ENCODE peak calls at places on chromosomes 5 and 9, in seven cellular contexts. One of them, this sample, is unnamed.

GRCh38 chr5:36654598-36654997 is 48.2 kb downstream of the SLC1A3 start:
- DNase-seq in AG08396: no peak
- DNase-seq in HS-27A: no peak
- DNase-seq in caudate nucleus: no peak
- DNase-seq in MV-4-11: no peak
- DNase-seq in vagina: no peak
- DNase-seq in RPMI7951: no peak
- DNase-seq in this sample: no peak

GRCh38 chr9:129270903-129271431 is 92.9 kb upstream of the IER5L start:
- DNase-seq in MV-4-11: peak; percentile 89
- DNase-seq in HS-27A: peak; percentile 22
- DNase-seq in AG08396: no peak
- DNase-seq in vagina: no peak
- DNase-seq in caudate nucleus: no peak
- DNase-seq in RPMI7951: peak; percentile 91
- DNase-seq in this sample: peak; percentile 95

GRCh38 chr9:124128568-124128967 is 117.0 kb downstream of the LHX2 start:
- DNase-seq in HS-27A: peak; percentile 19
- DNase-seq in AG08396: no peak
- DNase-seq in caudate nucleus: no peak
- DNase-seq in MV-4-11: no peak
- DNase-seq in vagina: no peak
- DNase-seq in RPMI7951: no peak
- DNase-seq in this sample: no peak

GRCh38 chr9:106761493-106761892 is 101.5 kb upstream of the ZNF462 start:
- DNase-seq in vagina: no peak
- DNase-seq in RPMI7951: no peak
- DNase-seq in caudate nucleus: no peak
- DNase-seq in MV-4-11: no peak
- DNase-seq in HS-27A: no peak
- DNase-seq in AG08396: no peak
- DNase-seq in this sample: no peak

GRCh38 chr5:141763526-141763925 is 81.5 kb upstream of the ARAP3 start:
- DNase-seq in caudate nucleus: no peak
- DNase-seq in RPMI7951: no peak
- DNase-seq in AG08396: no peak
- DNase-seq in HS-27A: no peak
- DNase-seq in vagina: no peak
- DNase-seq in MV-4-11: no peak
- DNase-seq in this sample: no peak

GRCh38 chr9:72445291-72446000 is 76.0 kb upstream of the TMC1 start:
- DNase-seq in MV-4-11: peak; percentile 75
- DNase-seq in HS-27A: no peak
- DNase-seq in RPMI7951: peak; percentile 46
- DNase-seq in caudate nucleus: no peak
- DNase-seq in AG08396: no peak
- DNase-seq in vagina: no peak
- DNase-seq in this sample: no peak

GRCh38 chr9:112086627-112087026 is 88.5 kb downstream of the SUSD1 start:
- DNase-seq in RPMI7951: peak; percentile 20
- DNase-seq in MV-4-11: no peak
- DNase-seq in vagina: no peak
- DNase-seq in HS-27A: no peak
- DNase-seq in caudate nucleus: no peak
- DNase-seq in AG08396: no peak
- DNase-seq in this sample: peak; percentile 44

GRCh38 chr9:69130456-69131441 is 43.3 kb upstream of the TJP2 start:
- DNase-seq in HS-27A: no peak
- DNase-seq in AG08396: peak; percentile 67
- DNase-seq in RPMI7951: peak; percentile 90
- DNase-seq in vagina: no peak
- DNase-seq in caudate nucleus: no peak
- DNase-seq in MV-4-11: no peak
- DNase-seq in this sample: no peak

GRCh38 chr5:82283893-82284292 is 5.7 kb upstream of the RPS23 start:
- DNase-seq in vagina: no peak
- DNase-seq in RPMI7951: no peak
- DNase-seq in HS-27A: no peak
- DNase-seq in AG08396: no peak
- DNase-seq in MV-4-11: no peak
- DNase-seq in caudate nucleus: no peak
- DNase-seq in this sample: no peak

GRCh38 chr5:175479125-175479881 is 943 bp downstream of the SFXN1 start:
- DNase-seq in AG08396: peak; percentile 26
- DNase-seq in caudate nucleus: no peak
- DNase-seq in vagina: no peak
- DNase-seq in RPMI7951: no peak
- DNase-seq in MV-4-11: no peak
- DNase-seq in HS-27A: no peak
- DNase-seq in this sample: no peak

GRCh38 chr9:127966416-127967150 is 14.2 kb downstream of the EEIG1 start:
- DNase-seq in AG08396: no peak
- DNase-seq in MV-4-11: no peak
- DNase-seq in RPMI7951: no peak
- DNase-seq in vagina: no peak
- DNase-seq in caudate nucleus: no peak
- DNase-seq in HS-27A: no peak
- DNase-seq in this sample: no peak

GRCh38 chr5:139215176-139215975 is 17.2 kb upstream of the SIL1 start:
- DNase-seq in RPMI7951: no peak
- DNase-seq in caudate nucleus: no peak
- DNase-seq in AG08396: no peak
- DNase-seq in HS-27A: no peak
- DNase-seq in vagina: no peak
- DNase-seq in MV-4-11: no peak
- DNase-seq in this sample: no peak

GRCh38 chr9:98801969-98802371 is 5.5 kb upstream of the GALNT12 start:
- DNase-seq in RPMI7951: no peak
- DNase-seq in HS-27A: no peak
- DNase-seq in MV-4-11: no peak
- DNase-seq in AG08396: no peak
- DNase-seq in vagina: no peak
- DNase-seq in caudate nucleus: no peak
- DNase-seq in this sample: no peak

GRCh38 chr9:71628247-71628646 is 140.1 kb downstream of the CEMIP2 start:
- DNase-seq in RPMI7951: peak; percentile 5
- DNase-seq in vagina: no peak
- DNase-seq in caudate nucleus: no peak
- DNase-seq in MV-4-11: no peak
- DNase-seq in AG08396: no peak
- DNase-seq in HS-27A: no peak
- DNase-seq in this sample: no peak

GRCh38 chr5:37146896-37147295 is 102.3 kb downstream of the CPLANE1 start:
- DNase-seq in AG08396: no peak
- DNase-seq in caudate nucleus: no peak
- DNase-seq in MV-4-11: no peak
- DNase-seq in RPMI7951: no peak
- DNase-seq in HS-27A: no peak
- DNase-seq in vagina: no peak
- DNase-seq in this sample: no peak

GRCh38 chr5:55344392-55344992 is 36.7 kb downstream of the MTREX start:
- DNase-seq in caudate nucleus: peak; percentile 35
- DNase-seq in RPMI7951: peak; percentile 39
- DNase-seq in HS-27A: no peak
- DNase-seq in AG08396: peak; percentile 29
- DNase-seq in vagina: no peak
- DNase-seq in MV-4-11: no peak
- DNase-seq in this sample: peak; percentile 69

GRCh38 chr5:4563400-4563799 is 576.7 kb upstream of the ADAMTS16 start:
- DNase-seq in caudate nucleus: no peak
- DNase-seq in AG08396: no peak
- DNase-seq in MV-4-11: peak; percentile 43
- DNase-seq in HS-27A: no peak
- DNase-seq in RPMI7951: peak; percentile 55
- DNase-seq in vagina: no peak
- DNase-seq in this sample: no peak